ENCODE peak calls at places on chromosomes 7 and 10, in ten cellular contexts. R, H, S, N, X, I, M, A, G and B are unnamed samples.

GRCh38 chr7:141776374-141776773 is at the start of gene TAS2R4:
- DNase-seq in R (no peak), H (no peak), S (no peak), N (no peak), X (no peak), I (no peak), M (no peak), A (no peak), G (no peak), B (no peak)

GRCh38 chr7:108324053-108325038 is 131.9 kb downstream of the NRCAM start:
- DNase-seq in R (no peak), H (no peak), S (no peak), N (no peak), X (no peak), I (no peak), M (peak), A (no peak), G (no peak), B (no peak)

GRCh38 chr7:139118803-139119485 is 9.4 kb upstream of the ZC3HAV1 start:
- DNase-seq in R (no peak), H (no peak), S (no peak), N (no peak), X (no peak), I (no peak), M (peak), A (peak), G (no peak), B (no peak)

GRCh38 chr7:75776295-75776971 is 4.4 kb upstream of the CCL26 start:
- DNase-seq in R (no peak), H (no peak), S (no peak), N (peak), X (no peak), I (no peak), M (peak), A (peak), G (no peak), B (no peak)

GRCh38 chr7:156875766-156876165 is 17.2 kb downstream of the LMBR1 start:
- DNase-seq in R (no peak), H (no peak), S (no peak), N (no peak), X (no peak), I (no peak), M (no peak), A (no peak), G (no peak), B (no peak)

GRCh38 chr7:112201421-112201820 is 4.8 kb downstream of the DOCK4 start:
- DNase-seq in R (no peak), H (no peak), S (no peak), N (peak), X (no peak), I (no peak), M (peak), A (peak), G (no peak), B (no peak)

GRCh38 chr7:93014410-93014809 is 103.4 kb downstream of the SAMD9 start:
- DNase-seq in R (no peak), H (no peak), S (no peak), N (peak), X (no peak), I (no peak), M (no peak), A (no peak), G (no peak), B (no peak)

GRCh38 chr7:157442993-157443831 is 106.4 kb downstream of the DNAJB6 start:
- DNase-seq in R (peak), H (no peak), S (no peak), N (no peak), X (no peak), I (no peak), M (no peak), A (no peak), G (no peak), B (no peak)

GRCh38 chr10:18658301-18658991 is 785 bp upstream of the ARL5B start:
- DNase-seq in R (no peak), H (no peak), S (no peak), N (peak), X (no peak), I (peak), M (peak), A (peak), G (no peak), B (peak)

GRCh38 chr10:126893841-126894240 is 11.4 kb upstream of the DOCK1 start:
- DNase-seq in R (no peak), H (no peak), S (no peak), N (no peak), X (no peak), I (no peak), M (no peak), A (no peak), G (no peak), B (no peak)

GRCh38 chr7:42315096-42315495 is 78.1 kb upstream of the GLI3 start:
- DNase-seq in R (no peak), H (no peak), S (no peak), N (no peak), X (no peak), I (no peak), M (peak), A (no peak), G (no peak), B (no peak)

GRCh38 chr7:21947056-21947455 is 1.4 kb upstream of the CDCA7L start:
- DNase-seq in R (no peak), H (no peak), S (no peak), N (no peak), X (no peak), I (no peak), M (no peak), A (no peak), G (no peak), B (no peak)

GRCh38 chr10:15420858-15421257 is 49.8 kb upstream of the FAM171A1 start:
- DNase-seq in R (no peak), H (no peak), S (no peak), N (no peak), X (no peak), I (no peak), M (no peak), A (no peak), G (no peak), B (no peak)

GRCh38 chr7:30238721-30239441 is 45.5 kb upstream of the ZNRF2 start:
- DNase-seq in R (peak), H (peak), S (no peak), N (peak), X (peak), I (no peak), M (peak), A (peak), G (peak), B (no peak)

GRCh38 chr10:97648557-97649404 is 8.3 kb downstream of the PI4K2A start:
- DNase-seq in R (no peak), H (no peak), S (no peak), N (peak), X (peak), I (no peak), M (peak), A (peak), G (no peak), B (no peak)

GRCh38 chr7:136807598-136807997 is 60.9 kb upstream of the CHRM2 start:
- DNase-seq in R (no peak), H (peak), S (no peak), N (no peak), X (no peak), I (no peak), M (no peak), A (no peak), G (no peak), B (no peak)
- TF ChIP-seq CTCF in R (no peak), H (no peak), S (no peak), N (no peak), X (no peak), I (no peak), M (no peak), A (no peak), G (no peak), B (no peak)

DNA sequence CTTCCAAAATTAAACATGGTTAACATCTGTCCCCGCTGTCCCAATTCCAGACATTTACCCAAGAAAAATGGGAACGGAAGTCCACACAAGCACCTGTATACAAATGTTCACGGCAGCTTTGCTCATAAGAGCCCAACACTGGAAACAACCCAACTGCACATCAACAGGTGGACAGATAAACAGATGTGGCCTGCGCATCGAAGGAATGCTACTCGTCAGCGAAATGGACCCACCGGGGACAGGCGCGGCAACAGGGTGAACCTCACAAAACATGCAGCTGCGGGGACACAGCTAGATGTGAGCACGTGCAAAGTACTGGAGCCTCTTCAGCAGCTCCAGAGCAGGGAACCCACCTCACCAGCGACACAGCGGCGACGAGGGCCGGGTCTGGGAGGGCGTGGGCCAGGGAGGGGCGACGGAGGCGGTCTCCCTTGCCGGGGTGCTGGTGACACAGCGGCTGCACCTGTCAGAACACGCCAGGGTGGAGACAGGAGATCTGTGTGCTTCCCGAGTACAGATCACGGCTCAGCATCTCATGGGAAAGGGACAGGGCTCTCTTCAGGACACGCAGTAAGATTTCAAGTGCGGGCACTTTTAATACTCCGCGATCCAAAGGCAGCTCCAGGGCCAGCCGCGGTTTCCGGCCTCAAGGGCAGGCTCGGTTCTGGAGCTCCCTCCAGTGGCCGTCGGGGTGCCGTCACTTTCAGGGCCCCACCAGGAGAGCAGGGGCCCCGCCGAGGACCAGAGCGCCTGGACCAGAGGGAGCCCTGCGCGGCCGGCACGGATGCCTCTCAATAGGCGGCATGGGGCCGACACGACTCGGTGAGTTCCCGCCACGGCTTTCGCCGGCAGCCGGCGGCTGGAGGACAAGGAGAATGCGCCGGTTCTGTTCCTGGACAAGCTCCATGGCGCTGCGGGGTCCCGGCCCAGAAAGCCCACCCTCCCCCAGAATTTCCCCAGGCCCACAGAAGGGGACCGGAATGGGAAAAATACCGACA is 21.2 kb downstream of the GPR146 start:
- DNase-seq in R (peak), H (peak), S (no peak), N (peak), X (peak), I (peak), M (peak), A (peak), G (peak), B (peak)
- H3K4me3 ChIP-seq in R (peak), H (no peak), S (peak), N (peak), X (no peak), I (no peak), M (no peak), A (peak), G (peak), B (no peak)

GRCh38 chr10:58316874-58317273 is 17.9 kb upstream of the UBE2D1 start:
- DNase-seq in R (no peak), H (no peak), S (no peak), N (no peak), X (no peak), I (no peak), M (no peak), A (no peak), G (no peak), B (no peak)

GRCh38 chr10:58320351-58321065 is 14.3 kb upstream of the UBE2D1 start:
- DNase-seq in R (no peak), H (no peak), S (no peak), N (no peak), X (no peak), I (no peak), M (no peak), A (no peak), G (no peak), B (no peak)

GRCh38 chr10:58318346-58318745 is 16.5 kb upstream of the UBE2D1 start:
- DNase-seq in R (no peak), H (no peak), S (no peak), N (no peak), X (no peak), I (no peak), M (peak), A (peak), G (no peak), B (no peak)

GRCh38 chr10:58322072-58322834 is 12.6 kb upstream of the UBE2D1 start:
- DNase-seq in R (no peak), H (no peak), S (no peak), N (peak), X (peak), I (no peak), M (peak), A (no peak), G (no peak), B (no peak)

DNA sequence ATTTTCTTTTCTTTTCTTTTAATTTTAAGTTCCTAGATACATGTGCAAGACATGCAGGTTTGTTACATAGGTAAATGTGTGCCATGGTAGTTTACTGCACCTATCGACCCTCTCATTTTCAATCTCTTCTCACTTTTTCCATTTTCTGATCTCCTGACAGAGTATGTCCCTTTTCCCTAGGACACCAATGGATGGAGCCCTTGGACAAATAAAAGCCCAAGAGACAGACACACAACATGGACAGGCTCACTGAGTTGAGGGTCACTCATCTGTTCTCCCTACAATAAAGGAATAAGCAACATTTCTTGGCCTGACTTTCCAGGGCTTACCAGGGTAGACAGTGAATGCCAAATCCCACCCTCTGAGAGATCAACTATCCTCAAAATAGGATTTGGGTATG is 15.2 kb upstream of the UBE2D1 start:
- DNase-seq in R (no peak), H (no peak), S (no peak), N (no peak), X (no peak), I (no peak), M (peak), A (no peak), G (no peak), B (no peak)
- TF ChIP-seq CTCF in R (no peak), H (no peak), S (no peak), N (no peak), X (no peak), I (no peak), M (no peak), A (no peak), G (peak), B (no peak)

GRCh38 chr10:117536862-117537435 is 5.6 kb upstream of the EMX2 start:
- DNase-seq in R (no peak), H (no peak), S (no peak), N (no peak), X (no peak), I (peak), M (no peak), A (no peak), G (no peak), B (no peak)

GRCh38 chr10:117539271-117539876 is 3.2 kb upstream of the EMX2 start:
- DNase-seq in R (no peak), H (no peak), S (no peak), N (no peak), X (no peak), I (no peak), M (no peak), A (no peak), G (no peak), B (no peak)

GRCh38 chr10:117537436-117537903 is 5.1 kb upstream of the EMX2 start:
- DNase-seq in R (no peak), H (peak), S (no peak), N (no peak), X (no peak), I (peak), M (peak), A (no peak), G (peak), B (peak)

GRCh38 chr10:117536359-117536861 is 6.1 kb upstream of the EMX2 start:
- DNase-seq in R (no peak), H (no peak), S (no peak), N (no peak), X (no peak), I (no peak), M (no peak), A (no peak), G (no peak), B (no peak)

GRCh38 chr10:117537904-117538524 is 4.5 kb upstream of the EMX2 start:
- DNase-seq in R (no peak), H (no peak), S (no peak), N (peak), X (no peak), I (no peak), M (no peak), A (no peak), G (no peak), B (no peak)
- H3K4me3 ChIP-seq in R (peak), H (no peak), S (peak), N (no peak), X (no peak), I (peak), M (peak), A (peak), G (no peak), B (peak)

GRCh38 chr10:69948261-69948660 is 104.4 kb upstream of the MACROH2A2 start:
- DNase-seq in R (no peak), H (no peak), S (no peak), N (no peak), X (no peak), I (no peak), M (no peak), A (no peak), G (no peak), B (no peak)
- TF ChIP-seq CTCF in R (no peak), H (no peak), S (no peak), N (peak), X (no peak), I (no peak), M (no peak), A (no peak), G (no peak), B (no peak)